ENCODE peak calls at places on chromosomes 13 and 19, in six cellular contexts. I is lung microvascular endothelial cell; F is Right ventricle myocardium superior; W is nucleus accumbens; L is NCI-H345; D is naive thymus-derived CD8-positive, alpha-beta T cell. G is an unnamed sample.

GRCh38 chr13:50357586-50358118 is 342.4 kb downstream of the KCNRG start:
- DNase-seq in I (peak), F (no peak), W (peak), L (peak), D (no peak), G (no peak)

GRCh38 chr19:4455742-4456565 is 1.6 kb downstream of the UBXN6 start:
- DNase-seq in I (peak), F (peak), W (no peak), L (peak), D (no peak), G (no peak)

GRCh38 chr13:80224468-80224867 is 116.5 kb downstream of the SPRY2 start:
- DNase-seq in I (peak), F (no peak), W (no peak), L (no peak), D (no peak), G (no peak)

GRCh38 chr13:82772802-82773201 is 1109.5 kb downstream of the SLITRK1 start:
- DNase-seq in I (no peak), F (no peak), W (no peak), L (no peak), D (no peak), G (no peak)

GRCh38 chr13:67230243-67230773 is at the start of gene PCDH9:
- DNase-seq in I (peak), F (peak), W (peak), L (peak), D (peak), G (peak)

GRCh38 chr19:7913652-7914051 is 978 bp upstream of the TGFBR3L start:
- DNase-seq in I (no peak), F (no peak), W (no peak), L (no peak), D (no peak), G (no peak)

GRCh38 chr13:46211116-46211515 is 612 bp upstream of the LRRC63 start:
- DNase-seq in I (no peak), F (no peak), W (no peak), L (peak), D (peak), G (peak)

GRCh38 chr19:41595890-41596280 is 19.9 kb downstream of the CEACAM21 start:
- DNase-seq in I (no peak), F (no peak), W (no peak), L (no peak), D (no peak), G (no peak)

GRCh38 chr13:43664700-43665191 is 122.0 kb downstream of the ENOX1 start:
- DNase-seq in I (peak), F (no peak), W (no peak), L (no peak), D (no peak), G (no peak)

GRCh38 chr13:71879129-71879535 is 12.1 kb upstream of the DACH1 start:
- DNase-seq in I (peak), F (no peak), W (no peak), L (peak), D (no peak), G (no peak)

GRCh38 chr13:29483211-29483610 is 112.3 kb downstream of the SLC7A1 start:
- DNase-seq in I (no peak), F (peak), W (no peak), L (no peak), D (no peak), G (no peak)

GRCh38 chr19:55437410-55437809 is 5.7 kb downstream of the SHISA7 start:
- DNase-seq in I (peak), F (peak), W (no peak), L (no peak), D (no peak), G (peak)

GRCh38 chr19:18763674-18764590 is 27.2 kb downstream of the COMP start:
- DNase-seq in I (peak), F (no peak), W (no peak), L (no peak), D (no peak), G (no peak)

GRCh38 chr13:73242515-73243015 is 183.8 kb downstream of the KLF5 start:
- DNase-seq in I (no peak), F (no peak), W (no peak), L (no peak), D (no peak), G (no peak)

GRCh38 chr13:109204252-109204651 is 574.8 kb downstream of the MYO16 start:
- DNase-seq in I (no peak), F (no peak), W (no peak), L (no peak), D (no peak), G (no peak)

GRCh38 chr19:2166741-2167738 is 3.3 kb downstream of the DOT1L start:
- DNase-seq in I (peak), F (peak), W (peak), L (no peak), D (no peak), G (no peak)

GRCh38 chr13:37918116-37919100 is 48.8 kb upstream of the TRPC4 start:
- DNase-seq in I (no peak), F (no peak), W (no peak), L (no peak), D (no peak), G (no peak)

GRCh38 chr19:51810228-51810627 is 15.3 kb downstream of the FPR3 start:
- DNase-seq in I (peak), F (no peak), W (no peak), L (no peak), D (no peak), G (no peak)

GRCh38 chr13:44237276-44237767 is 136.3 kb upstream of the SERP2 start:
- DNase-seq in I (peak), F (peak), W (peak), L (no peak), D (no peak), G (no peak)

GRCh38 chr13:47249296-47249695 is 352.4 kb upstream of the HTR2A start:
- DNase-seq in I (no peak), F (no peak), W (no peak), L (no peak), D (no peak), G (no peak)

GRCh38 chr13:63206431-63206830 is 1790.8 kb upstream of the PCDH20 start:
- DNase-seq in I (no peak), F (no peak), W (no peak), L (no peak), D (no peak), G (no peak)

GRCh38 chr13:109729031-109729870 is 57.1 kb downstream of the IRS2 start:
- DNase-seq in I (no peak), F (no peak), W (no peak), L (no peak), D (no peak), G (no peak)

GRCh38 chr13:44273991-44274810 is 99.4 kb upstream of the SERP2 start:
- DNase-seq in I (peak), F (no peak), W (no peak), L (no peak), D (no peak), G (no peak)

GRCh38 chr19:38830039-38830733 is 1.4 kb downstream of the ECH1 start:
- DNase-seq in I (peak), F (no peak), W (no peak), L (no peak), D (no peak), G (no peak)

GRCh38 chr19:8571006-8571411 is 6.2 kb downstream of the MYO1F start:
- DNase-seq in I (peak), F (peak), W (peak), L (no peak), D (peak), G (no peak)

GRCh38 chr19:49677232-49677881 is at the start of gene PRMT1:
- DNase-seq in I (peak), F (peak), W (peak), L (peak), D (peak), G (no peak)

G was measured in HuH-7.5.